ENCODE peak calls at places on chromosomes 2 and 18, in ten cellular contexts. One of them, this sample, is unnamed.
A peak's percentile ranks its signal among the peaks of the same experiment; 100 is the strongest.

GRCh38 chr2:160429248-160430000 is 64.2 kb downstream of the RBMS1 start:
- DNase-seq in uterus: no peak
- DNase-seq in astrocyte: peak; percentile 42
- DNase-seq in tibial artery: no peak
- DNase-seq in lung: no peak
- DNase-seq in Peyer's patch: no peak
- DNase-seq in right cardiac atrium: no peak
- DNase-seq in ovary: no peak
- DNase-seq in aorta: no peak
- DNase-seq in adrenal gland: no peak
- DNase-seq in this sample: no peak

GRCh38 chr18:7559709-7560319 is 7.3 kb upstream of the PTPRM start:
- DNase-seq in uterus: no peak
- DNase-seq in astrocyte: no peak
- DNase-seq in tibial artery: no peak
- DNase-seq in lung: no peak
- DNase-seq in Peyer's patch: no peak
- DNase-seq in right cardiac atrium: no peak
- DNase-seq in ovary: no peak
- DNase-seq in aorta: no peak
- DNase-seq in adrenal gland: no peak
- DNase-seq in this sample: no peak

GRCh38 chr2:218927411-218927810 is 32.1 kb upstream of the CDK5R2 start:
- DNase-seq in uterus: no peak
- DNase-seq in astrocyte: no peak
- DNase-seq in tibial artery: no peak
- DNase-seq in lung: no peak
- DNase-seq in Peyer's patch: no peak
- DNase-seq in right cardiac atrium: no peak
- DNase-seq in ovary: no peak
- DNase-seq in aorta: no peak
- DNase-seq in adrenal gland: no peak
- DNase-seq in this sample: no peak

GRCh38 chr2:196431957-196432356 is 207.6 kb upstream of the CCDC150 start:
- DNase-seq in uterus: no peak
- DNase-seq in astrocyte: no peak
- DNase-seq in tibial artery: no peak
- DNase-seq in lung: no peak
- DNase-seq in Peyer's patch: no peak
- DNase-seq in right cardiac atrium: no peak
- DNase-seq in ovary: no peak
- DNase-seq in aorta: no peak
- DNase-seq in adrenal gland: no peak
- DNase-seq in this sample: peak; percentile 25

GRCh38 chr18:39843546-39843945 is 2111.5 kb upstream of the PIK3C3 start:
- DNase-seq in uterus: no peak
- DNase-seq in astrocyte: no peak
- DNase-seq in tibial artery: no peak
- DNase-seq in lung: no peak
- DNase-seq in Peyer's patch: no peak
- DNase-seq in right cardiac atrium: no peak
- DNase-seq in ovary: no peak
- DNase-seq in aorta: no peak
- DNase-seq in adrenal gland: no peak
- DNase-seq in this sample: no peak

GRCh38 chr2:58434692-58435091 is 193.6 kb upstream of the FANCL start:
- DNase-seq in uterus: no peak
- DNase-seq in astrocyte: no peak
- DNase-seq in tibial artery: no peak
- DNase-seq in lung: no peak
- DNase-seq in Peyer's patch: no peak
- DNase-seq in right cardiac atrium: no peak
- DNase-seq in ovary: no peak
- DNase-seq in aorta: no peak
- DNase-seq in adrenal gland: no peak
- DNase-seq in this sample: no peak

GRCh38 chr2:175807031-175807873 is 194.8 kb downstream of the LNPK start:
- DNase-seq in uterus: no peak
- DNase-seq in astrocyte: peak; percentile 55
- DNase-seq in tibial artery: no peak
- DNase-seq in lung: no peak
- DNase-seq in Peyer's patch: no peak
- DNase-seq in right cardiac atrium: no peak
- DNase-seq in ovary: no peak
- DNase-seq in aorta: no peak
- DNase-seq in adrenal gland: no peak
- DNase-seq in this sample: no peak

GRCh38 chr2:120826716-120827410 is 91.2 kb downstream of the GLI2 start:
- DNase-seq in uterus: no peak
- DNase-seq in astrocyte: no peak
- DNase-seq in tibial artery: peak; percentile 21
- DNase-seq in lung: no peak
- DNase-seq in Peyer's patch: no peak
- DNase-seq in right cardiac atrium: no peak
- DNase-seq in ovary: no peak
- DNase-seq in aorta: no peak
- DNase-seq in adrenal gland: no peak
- DNase-seq in this sample: no peak

GRCh38 chr18:23235336-23235735 is 100.1 kb downstream of the CABLES1 start:
- DNase-seq in uterus: no peak
- DNase-seq in astrocyte: no peak
- DNase-seq in tibial artery: no peak
- DNase-seq in lung: no peak
- DNase-seq in Peyer's patch: no peak
- DNase-seq in right cardiac atrium: no peak
- DNase-seq in ovary: no peak
- DNase-seq in aorta: no peak
- DNase-seq in adrenal gland: no peak
- DNase-seq in this sample: no peak

GRCh38 chr18:23238152-23238531 is 102.9 kb downstream of the CABLES1 start:
- DNase-seq in uterus: peak; percentile 43
- DNase-seq in astrocyte: peak; percentile 89
- DNase-seq in tibial artery: peak; percentile 77
- DNase-seq in lung: peak; percentile 76
- DNase-seq in Peyer's patch: peak; percentile 68
- DNase-seq in right cardiac atrium: peak; percentile 60
- DNase-seq in ovary: peak; percentile 48
- DNase-seq in aorta: peak; percentile 73
- DNase-seq in adrenal gland: no peak
- DNase-seq in this sample: no peak

GRCh38 chr18:23235860-23236259 is 100.6 kb downstream of the CABLES1 start:
- DNase-seq in uterus: no peak
- DNase-seq in astrocyte: no peak
- DNase-seq in tibial artery: no peak
- DNase-seq in lung: no peak
- DNase-seq in Peyer's patch: no peak
- DNase-seq in right cardiac atrium: no peak
- DNase-seq in ovary: no peak
- DNase-seq in aorta: no peak
- DNase-seq in adrenal gland: no peak
- DNase-seq in this sample: no peak

GRCh38 chr18:23237524-23238151 is 102.4 kb downstream of the CABLES1 start:
- DNase-seq in uterus: peak; percentile 70
- DNase-seq in astrocyte: peak; percentile 55
- DNase-seq in tibial artery: peak; percentile 71
- DNase-seq in lung: peak; percentile 59
- DNase-seq in Peyer's patch: peak; percentile 69
- DNase-seq in right cardiac atrium: peak; percentile 69
- DNase-seq in ovary: peak; percentile 57
- DNase-seq in aorta: peak; percentile 81
- DNase-seq in adrenal gland: peak; percentile 33
- DNase-seq in this sample: no peak

DNA sequence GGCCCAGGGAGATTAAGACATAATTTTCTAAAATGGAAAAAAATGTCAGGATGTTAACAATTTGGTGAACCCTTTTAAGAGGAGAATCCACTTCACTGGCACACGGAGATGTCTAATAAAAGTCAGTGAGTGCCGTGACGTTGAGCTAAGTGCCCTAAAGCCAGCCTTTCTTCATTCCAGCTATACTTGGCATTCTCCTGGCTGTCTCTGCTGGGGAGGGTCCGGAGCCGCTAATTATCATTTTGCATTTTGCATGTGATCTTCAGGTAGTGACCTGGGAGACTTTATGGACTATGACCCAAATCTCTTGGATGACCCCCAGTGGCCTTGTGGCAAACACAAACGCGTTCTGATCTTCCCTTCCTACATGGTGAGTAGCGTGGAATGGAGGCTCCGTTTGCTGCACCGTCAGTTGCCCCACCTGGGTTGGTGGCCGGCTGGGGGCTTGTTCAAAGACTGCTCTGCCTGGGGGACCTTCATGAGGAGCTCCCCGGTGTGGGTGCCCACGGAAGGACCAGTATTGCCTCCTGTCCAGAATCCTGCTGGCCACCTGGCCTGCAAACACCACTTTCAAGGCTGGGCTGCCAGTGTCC is 101.7 kb downstream of the CABLES1 start:
- DNase-seq in uterus: no peak
- DNase-seq in astrocyte: no peak
- DNase-seq in tibial artery: no peak
- DNase-seq in lung: no peak
- DNase-seq in Peyer's patch: no peak
- DNase-seq in right cardiac atrium: no peak
- DNase-seq in ovary: no peak
- DNase-seq in aorta: no peak
- DNase-seq in adrenal gland: no peak
- DNase-seq in this sample: no peak
- H3K4me3 ChIP-seq in uterus: no peak overlapping the region
- H3K4me3 ChIP-seq in astrocyte: no peak overlapping the region
- H3K4me3 ChIP-seq in tibial artery: peak overlapping the region; percentile 47
- H3K4me3 ChIP-seq in lung: no peak overlapping the region
- H3K4me3 ChIP-seq in Peyer's patch: no peak overlapping the region
- H3K4me3 ChIP-seq in right cardiac atrium: no peak overlapping the region
- H3K4me3 ChIP-seq in ovary: no peak overlapping the region
- H3K4me3 ChIP-seq in aorta: no peak overlapping the region
- H3K4me3 ChIP-seq in adrenal gland: no peak overlapping the region
- H3K4me3 ChIP-seq in this sample: no peak overlapping the region

GRCh38 chr2:20447437-20448245 is 767 bp downstream of the RHOB start:
- DNase-seq in uterus: peak; percentile 64
- DNase-seq in astrocyte: no peak
- DNase-seq in tibial artery: peak; percentile 48
- DNase-seq in lung: peak; percentile 49
- DNase-seq in Peyer's patch: peak; percentile 67
- DNase-seq in right cardiac atrium: peak; percentile 58
- DNase-seq in ovary: peak; percentile 54
- DNase-seq in aorta: peak; percentile 77
- DNase-seq in adrenal gland: peak; percentile 52
- DNase-seq in this sample: no peak
- H3K4me1 ChIP-seq in uterus: no peaks in the 10 kb centered on the region
- H3K4me1 ChIP-seq in astrocyte: peaks cover 29% of the 10 kb centered on the region
- H3K4me1 ChIP-seq in tibial artery: peaks cover 55% of the 10 kb centered on the region
- H3K4me1 ChIP-seq in lung: no peaks in the 10 kb centered on the region
- H3K4me1 ChIP-seq in Peyer's patch: peaks cover 15% of the 10 kb centered on the region
- H3K4me1 ChIP-seq in right cardiac atrium: peaks cover 5% of the 10 kb centered on the region
- H3K4me1 ChIP-seq in ovary: peaks cover 12% of the 10 kb centered on the region
- H3K4me1 ChIP-seq in aorta: no peaks in the 10 kb centered on the region
- H3K4me1 ChIP-seq in adrenal gland: peaks cover 40% of the 10 kb centered on the region
- H3K4me1 ChIP-seq in this sample: no peaks in the 10 kb centered on the region

DNA sequence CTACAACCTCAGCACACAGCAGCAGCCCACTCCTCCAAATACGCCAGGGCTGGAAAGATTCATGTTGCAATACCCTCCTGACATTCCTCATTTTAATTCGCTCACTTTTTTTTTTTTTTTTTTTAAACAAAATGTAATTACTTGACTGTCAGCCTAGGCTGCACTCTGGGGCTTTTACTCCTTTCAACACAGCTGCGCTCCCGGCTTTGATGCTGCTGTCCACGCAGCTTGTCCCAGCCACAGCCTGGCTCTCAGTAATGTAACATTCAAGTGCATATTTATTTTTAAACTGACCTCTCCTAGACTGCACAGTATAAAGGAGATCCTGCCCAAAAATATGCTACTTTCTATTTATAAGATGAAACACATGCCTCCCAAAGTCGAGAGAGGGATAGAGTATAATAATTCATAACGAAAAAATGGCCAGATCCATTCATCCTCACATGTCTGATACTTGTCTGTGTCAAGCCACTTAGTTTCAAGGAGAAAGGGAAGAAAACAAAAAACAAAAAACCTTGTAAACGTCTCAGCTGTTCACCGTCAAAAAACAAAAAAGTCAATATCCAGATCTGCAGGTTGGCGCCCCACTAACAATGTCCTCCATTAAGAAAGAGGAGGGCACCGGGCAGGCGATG is 947 bp downstream of the CDC42EP3 start:
- DNase-seq in uterus: no peak
- DNase-seq in astrocyte: no peak
- DNase-seq in tibial artery: no peak
- DNase-seq in lung: no peak
- DNase-seq in Peyer's patch: no peak
- DNase-seq in right cardiac atrium: no peak
- DNase-seq in ovary: no peak
- DNase-seq in aorta: no peak
- DNase-seq in adrenal gland: no peak
- DNase-seq in this sample: no peak
- H3K4me3 ChIP-seq in uterus: peak overlapping the region; percentile 97
- H3K4me3 ChIP-seq in astrocyte: peak overlapping the region; percentile 98
- H3K4me3 ChIP-seq in tibial artery: peak overlapping the region; percentile 74
- H3K4me3 ChIP-seq in lung: peak overlapping the region; percentile 87
- H3K4me3 ChIP-seq in Peyer's patch: peak overlapping the region; percentile 70
- H3K4me3 ChIP-seq in right cardiac atrium: peak overlapping the region; percentile 61
- H3K4me3 ChIP-seq in ovary: peak overlapping the region; percentile 96
- H3K4me3 ChIP-seq in aorta: peak overlapping the region; percentile 97
- H3K4me3 ChIP-seq in adrenal gland: peak overlapping the region; percentile 56
- H3K4me3 ChIP-seq in this sample: no peak overlapping the region

GRCh38 chr2:46308081-46308480 is 10.9 kb downstream of the EPAS1 start:
- DNase-seq in uterus: no peak
- DNase-seq in astrocyte: no peak
- DNase-seq in tibial artery: no peak
- DNase-seq in lung: no peak
- DNase-seq in Peyer's patch: no peak
- DNase-seq in right cardiac atrium: no peak
- DNase-seq in ovary: no peak
- DNase-seq in aorta: no peak
- DNase-seq in adrenal gland: no peak
- DNase-seq in this sample: no peak

GRCh38 chr2:46308629-46309028 is 11.4 kb downstream of the EPAS1 start:
- DNase-seq in uterus: no peak
- DNase-seq in astrocyte: no peak
- DNase-seq in tibial artery: no peak
- DNase-seq in lung: no peak
- DNase-seq in Peyer's patch: no peak
- DNase-seq in right cardiac atrium: no peak
- DNase-seq in ovary: no peak
- DNase-seq in aorta: no peak
- DNase-seq in adrenal gland: no peak
- DNase-seq in this sample: no peak

GRCh38 chr2:46306320-46306719 is 9.1 kb downstream of the EPAS1 start:
- DNase-seq in uterus: no peak
- DNase-seq in astrocyte: peak; percentile 46
- DNase-seq in tibial artery: no peak
- DNase-seq in lung: no peak
- DNase-seq in Peyer's patch: no peak
- DNase-seq in right cardiac atrium: no peak
- DNase-seq in ovary: no peak
- DNase-seq in aorta: no peak
- DNase-seq in adrenal gland: no peak
- DNase-seq in this sample: no peak

GRCh38 chr2:46305767-46306166 is 8.6 kb downstream of the EPAS1 start:
- DNase-seq in uterus: no peak
- DNase-seq in astrocyte: no peak
- DNase-seq in tibial artery: no peak
- DNase-seq in lung: no peak
- DNase-seq in Peyer's patch: no peak
- DNase-seq in right cardiac atrium: no peak
- DNase-seq in ovary: no peak
- DNase-seq in aorta: no peak
- DNase-seq in adrenal gland: no peak
- DNase-seq in this sample: no peak

DNA sequence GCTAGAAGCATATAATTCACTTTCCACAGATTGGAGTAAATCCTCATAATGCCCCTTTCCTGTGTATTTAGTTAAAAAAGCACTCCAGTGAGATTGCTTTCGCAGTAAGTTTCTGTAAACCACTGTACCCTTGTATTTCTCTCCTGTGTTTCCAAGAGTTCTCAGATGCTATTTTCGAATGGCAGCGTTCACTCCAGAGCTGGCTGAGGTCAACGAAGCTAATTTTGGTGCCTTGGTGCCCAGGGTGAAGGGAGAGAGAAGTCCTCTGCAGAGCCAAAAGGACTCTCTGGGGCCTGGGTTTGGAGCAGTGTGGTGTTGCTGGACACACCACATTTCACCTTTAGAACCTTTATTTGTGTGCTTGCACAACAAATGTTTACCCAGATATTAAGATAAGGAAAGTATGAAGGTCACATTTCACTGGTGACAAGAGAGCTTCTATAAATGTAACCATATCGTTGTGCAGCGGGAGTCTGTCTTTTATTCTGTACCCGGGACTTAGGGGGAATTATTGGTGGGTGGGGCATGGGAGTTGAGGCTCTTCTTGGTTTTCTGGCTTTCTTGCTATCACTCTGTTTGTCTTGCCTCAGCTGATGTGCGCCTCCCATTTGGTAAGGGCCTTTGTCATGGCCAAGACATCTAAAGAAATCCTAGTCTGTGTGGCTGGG is 9.9 kb downstream of the EPAS1 start:
- DNase-seq in uterus: no peak
- DNase-seq in astrocyte: no peak
- DNase-seq in tibial artery: no peak
- DNase-seq in lung: no peak
- DNase-seq in Peyer's patch: no peak
- DNase-seq in right cardiac atrium: no peak
- DNase-seq in ovary: no peak
- DNase-seq in aorta: no peak
- DNase-seq in adrenal gland: no peak
- DNase-seq in this sample: no peak
- H3K4me1 ChIP-seq in uterus: peaks cover 11% of the 10 kb centered on the region
- H3K4me1 ChIP-seq in astrocyte: peaks cover 11% of the 10 kb centered on the region
- H3K4me1 ChIP-seq in tibial artery: peaks cover 100% of the 10 kb centered on the region
- H3K4me1 ChIP-seq in lung: peaks cover 84% of the 10 kb centered on the region
- H3K4me1 ChIP-seq in Peyer's patch: peaks cover 92% of the 10 kb centered on the region
- H3K4me1 ChIP-seq in right cardiac atrium: peaks cover 40% of the 10 kb centered on the region
- H3K4me1 ChIP-seq in ovary: peaks cover 7% of the 10 kb centered on the region
- H3K4me1 ChIP-seq in aorta: peaks cover 20% of the 10 kb centered on the region
- H3K4me1 ChIP-seq in adrenal gland: no peaks in the 10 kb centered on the region
- H3K4me1 ChIP-seq in this sample: peaks cover 29% of the 10 kb centered on the region

This sample was measured in DND-41.